ENCODE peak calls at places on chromosomes 4 and X, in five cellular contexts. U is spleen, P is gastrocnemius medialis, G is prostate gland, R is suprapubic skin. L is an unnamed sample.

GRCh38 chrX:19774905-19775304 is 112.5 kb downstream of the SH3KBP1 start:
- DNase-seq in P (no peak), U (no peak), R (no peak), G (no peak), L (no peak)

GRCh38 chr4:152014280-152014679 is 253.5 kb upstream of the GATB start:
- DNase-seq in R (no peak), G (no peak), P (no peak), U (no peak), L (no peak)

GRCh38 chr4:5711479-5712184 is 631 bp downstream of the EVC start:
- DNase-seq in G (no peak), U (no peak), P (no peak), R (no peak), L (no peak)

GRCh38 chr4:85591361-85592098 is 116.6 kb downstream of the ARHGAP24 start:
- DNase-seq in P (no peak), R (no peak), G (no peak), U (no peak), L (no peak)

GRCh38 chr4:150943126-150943525 is 72.0 kb downstream of the LRBA start:
- DNase-seq in G (no peak), P (no peak), U (no peak), R (no peak), L (no peak)

GRCh38 chr4:73832651-73833237 is 3.7 kb upstream of the CXCL6 start:
- DNase-seq in G (no peak), R (no peak), P (no peak), U (no peak), L (no peak)

GRCh38 chr4:18100657-18101056 is 79.1 kb upstream of the LCORL start:
- DNase-seq in G (no peak), R (no peak), P (no peak), U (no peak), L (no peak)

GRCh38 chrX:15816886-15817285 is 26.6 kb downstream of the ZRSR2 start:
- DNase-seq in G (no peak), R (no peak), P (no peak), U (no peak), L (no peak)

GRCh38 chr4:155964016-155964891 is 10.6 kb upstream of the CTSO start:
- DNase-seq in P (peak), U (no peak), R (no peak), G (no peak), L (no peak)

GRCh38 chr4:52925531-52925968 is 63.4 kb downstream of the RASL11B start:
- DNase-seq in U (no peak), R (no peak), G (no peak), P (no peak), L (no peak)

GRCh38 chr4:7461171-7461570 is 26.4 kb upstream of the PSAPL1 start:
- DNase-seq in R (no peak), U (no peak), P (no peak), G (no peak), L (no peak)

GRCh38 chr4:7460591-7460990 is 25.9 kb upstream of the PSAPL1 start:
- DNase-seq in R (no peak), G (no peak), P (no peak), U (no peak), L (peak)

GRCh38 chr4:7464259-7464655 is 29.5 kb upstream of the PSAPL1 start:
- DNase-seq in U (no peak), P (no peak), R (no peak), G (no peak), L (no peak)

GRCh38 chr4:7463584-7464258 is 29.0 kb upstream of the PSAPL1 start:
- DNase-seq in G (no peak), P (no peak), U (no peak), R (no peak), L (no peak)

DNA sequence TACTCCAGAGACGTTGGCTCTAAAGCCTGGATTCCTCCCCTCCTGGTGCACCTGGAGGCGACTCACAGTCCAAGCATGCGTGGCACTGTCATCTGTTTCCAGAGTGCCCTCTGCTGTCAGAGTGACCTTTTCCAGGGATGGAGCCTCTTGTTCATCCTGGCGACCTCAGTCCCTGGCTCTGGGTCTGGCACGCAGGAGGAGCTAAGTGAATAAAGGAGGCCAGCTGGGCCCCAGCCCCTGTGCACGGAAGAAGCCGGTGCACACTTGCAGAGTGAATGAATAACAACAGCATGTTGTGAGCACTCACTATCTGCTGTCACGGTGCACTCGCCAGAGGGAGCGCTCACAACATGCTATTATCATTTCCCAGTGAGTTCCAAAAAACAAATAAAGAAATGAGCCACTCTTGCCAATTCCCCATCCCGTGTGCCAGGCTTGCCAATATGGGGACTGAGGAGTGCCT is 27.8 kb upstream of the PSAPL1 start:
- DNase-seq in U (no peak), G (peak), P (no peak), R (no peak), L (peak)
- TF ChIP-seq CTCF in U (no peak), G (peak), P (no peak), R (no peak), L (no peak)

DNA sequence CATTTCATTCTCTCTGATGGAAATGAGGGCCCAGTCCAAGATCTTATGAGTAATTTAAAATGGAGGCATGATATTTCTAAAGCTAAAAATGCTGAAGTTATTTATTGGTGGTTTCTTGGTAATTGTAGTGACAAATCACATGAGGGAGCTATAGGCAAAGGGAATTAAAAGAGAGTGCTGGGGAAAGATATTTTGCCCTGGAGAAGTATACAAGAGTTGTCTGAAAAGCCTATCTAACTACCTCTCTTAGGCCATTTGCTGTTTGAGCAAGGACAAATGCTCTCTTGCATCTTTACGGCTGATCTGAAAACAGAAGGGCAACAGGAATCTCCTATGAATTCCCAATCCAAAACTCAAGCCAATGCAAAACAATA is 89.4 kb downstream of the FMR1NB start:
- DNase-seq in U (no peak), P (no peak), G (no peak), R (no peak), L (no peak)
- TF ChIP-seq POLR2A in U (no peak), P (no peak), G (no peak), R (no peak), L (no peak)

GRCh38 chr4:33268776-33269175 is 2548.6 kb downstream of the PCDH7 start:
- DNase-seq in P (no peak), R (no peak), U (no peak), G (no peak), L (no peak)

GRCh38 chr4:33262809-33263208 is 2542.6 kb downstream of the PCDH7 start:
- DNase-seq in R (no peak), G (no peak), P (no peak), U (no peak), L (no peak)
- TF ChIP-seq CTCF in R (no peak), G (no peak), P (no peak), U (no peak), L (no peak)

GRCh38 chr4:121869841-121870822 is at the start of gene BBS7:
- DNase-seq in P (peak), R (peak), G (peak), U (peak), L (peak)
- TF ChIP-seq POLR2A in P (peak), R (no peak), G (peak), U (no peak), L (peak)

DNA sequence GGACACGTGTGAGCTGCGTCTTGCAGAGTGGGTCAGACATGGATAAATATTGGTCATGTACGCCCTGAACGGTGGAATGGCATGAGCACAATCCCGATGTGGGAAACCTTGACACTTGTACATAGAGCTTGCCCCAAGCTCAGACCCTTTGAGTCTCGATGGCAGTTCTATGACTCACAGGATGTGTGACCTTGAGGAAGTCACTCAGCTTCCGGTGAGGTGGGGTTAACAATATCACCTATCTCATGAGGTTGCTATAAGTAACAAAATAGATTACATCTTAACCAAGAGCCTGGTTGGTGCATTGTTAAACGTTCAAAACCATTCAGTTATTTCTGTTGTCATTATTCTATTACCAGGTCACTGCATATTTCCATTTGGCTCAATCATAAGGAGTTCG is 109.1 kb upstream of the TBL1X start:
- DNase-seq in G (no peak), P (no peak), U (peak), R (no peak), L (no peak)
- TF ChIP-seq CTCF in G (no peak), P (no peak), U (no peak), R (no peak), L (no peak)